ENCODE peak calls at places on chromosomes 6 and 20, in four cellular contexts. L, D, N and S are unnamed samples. For H3K4me1, H3K27me3 and H3K36me3, the result is how much of the 10 kb centered on the place peaks cover.

GRCh38 chr6:115901896-115902295 is 158.8 kb downstream of the FRK start:
- DNase-seq in L (no peak), D (no peak), N (no peak), S (no peak)

GRCh38 chr6:157648561-157648960 is 174.5 kb upstream of the SNX9 start:
- DNase-seq in L (no peak), D (peak), N (no peak), S (no peak)

GRCh38 chr20:31691646-31692275 is 30.9 kb downstream of the BCL2L1 start:
- DNase-seq in L (no peak), D (peak), N (no peak), S (no peak)

GRCh38 chr6:107628878-107629277 is 139.0 kb downstream of the SOBP start:
- DNase-seq in L (no peak), D (no peak), N (no peak), S (no peak)

GRCh38 chr6:106693343-106693742 is 64.0 kb downstream of the QRSL1 start:
- DNase-seq in L (no peak), D (no peak), N (no peak), S (no peak)

GRCh38 chr6:125802383-125802782 is 11.6 kb downstream of the NCOA7 start:
- DNase-seq in L (no peak), D (no peak), N (no peak), S (no peak)

GRCh38 chr6:5214570-5215052 is 46.1 kb downstream of the LYRM4 start:
- DNase-seq in L (no peak), D (no peak), N (peak), S (no peak)

GRCh38 chr6:96301023-96301422 is 220.6 kb upstream of the UFL1 start:
- DNase-seq in L (no peak), D (peak), N (no peak), S (no peak)

GRCh38 chr6:88662163-88662580 is 301.2 kb downstream of the RNGTT start:
- DNase-seq in L (no peak), D (no peak), N (no peak), S (no peak)

GRCh38 chr20:53070714-53071392 is 98.7 kb downstream of the TSHZ2 start:
- DNase-seq in L (no peak), D (peak), N (no peak), S (no peak)

GRCh38 chr6:15269619-15270018 is 23.8 kb downstream of the JARID2 start:
- DNase-seq in L (no peak), D (no peak), N (no peak), S (no peak)
- H3K4me1 ChIP-seq in L (under half), D (under half), N (under half), S (under half)

DNA sequence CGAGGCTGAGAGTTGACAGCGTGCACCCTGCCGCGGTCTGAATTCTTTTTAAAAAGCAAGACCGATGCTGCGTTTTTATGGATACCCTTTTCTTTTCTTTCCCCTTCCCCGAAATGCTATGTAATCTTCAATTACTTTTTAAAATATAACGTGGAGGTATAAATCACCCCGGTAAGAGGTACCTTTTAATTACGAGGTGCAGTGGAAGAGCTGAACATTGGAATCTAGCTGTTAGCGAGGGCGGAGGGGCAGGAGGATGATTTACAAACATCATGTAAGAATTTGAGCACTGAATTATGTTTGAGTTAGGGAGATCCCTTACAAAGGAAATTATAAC is 1.2 kb downstream of the EYA2 start:
- DNase-seq in L (no peak), D (no peak), N (no peak), S (no peak)
- H3K27me3 ChIP-seq in L (under half), D (under half), N (under half), S (under half)

DNA sequence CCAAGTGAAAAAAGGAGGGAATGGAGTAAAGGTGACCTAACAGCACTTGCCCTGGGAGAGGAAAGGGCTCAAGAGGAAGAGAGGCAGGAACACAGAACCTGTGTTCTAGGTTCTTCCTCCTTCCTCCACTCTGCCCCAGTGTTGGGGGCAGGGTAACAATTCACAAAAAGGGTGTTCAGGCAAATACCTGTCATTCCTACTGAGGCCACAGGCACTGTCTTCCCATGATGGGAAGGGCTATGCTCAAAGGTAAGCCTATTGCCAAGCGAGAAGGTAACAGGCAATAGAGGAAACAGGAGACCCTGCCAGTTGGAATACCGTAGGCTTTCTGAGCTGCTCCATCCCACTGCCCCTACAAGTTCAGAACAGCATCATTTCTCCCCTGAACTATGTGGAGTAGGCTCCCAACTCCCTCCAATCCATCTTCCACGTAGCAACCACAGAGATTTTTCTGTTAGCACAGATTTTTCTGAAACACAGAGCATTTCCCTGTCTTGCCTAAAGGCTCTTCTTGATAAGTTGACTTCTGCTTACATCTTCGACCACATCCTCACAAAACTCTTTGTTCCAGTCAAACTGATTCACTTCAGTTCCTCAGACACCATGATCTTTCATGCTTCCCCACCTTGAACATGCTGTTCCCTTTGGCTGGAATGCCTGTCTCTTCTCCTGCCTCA is 2.7 kb downstream of the AGPAT1 start:
- DNase-seq in L (no peak), D (no peak), N (no peak), S (no peak)
- H3K36me3 ChIP-seq in L (under half), D (under half), N (under half), S (under half)

GRCh38 chr6:24908555-24908954 is 27.2 kb downstream of the RIPOR2 start:
- DNase-seq in L (no peak), D (no peak), N (no peak), S (no peak)

GRCh38 chr6:24905485-24905884 is 30.3 kb downstream of the RIPOR2 start:
- DNase-seq in L (no peak), D (no peak), N (no peak), S (no peak)

GRCh38 chr6:24903681-24904080 is 32.1 kb downstream of the RIPOR2 start:
- DNase-seq in L (no peak), D (no peak), N (no peak), S (no peak)

GRCh38 chr6:24907959-24908358 is 27.8 kb downstream of the RIPOR2 start:
- DNase-seq in L (no peak), D (no peak), N (no peak), S (no peak)

DNA sequence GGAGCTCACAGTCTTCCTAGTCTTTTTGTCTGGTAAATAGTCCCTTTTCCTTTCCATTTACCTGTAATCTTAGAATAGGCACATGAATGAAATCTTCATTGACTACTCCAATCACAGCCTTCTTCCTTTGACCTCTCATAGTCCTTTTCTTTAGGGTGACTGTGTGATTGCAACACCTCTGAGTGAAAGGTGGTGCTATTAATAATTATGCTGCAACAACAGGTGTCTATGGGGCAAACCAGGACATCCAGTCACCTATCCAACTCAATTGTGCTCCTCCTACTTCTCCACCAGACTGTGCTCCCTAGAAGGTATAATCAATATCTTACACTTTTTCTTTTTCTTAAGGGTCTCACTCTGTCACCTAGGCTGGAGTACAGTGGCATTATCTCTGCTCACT is 29.4 kb downstream of the RIPOR2 start:
- DNase-seq in L (no peak), D (no peak), N (no peak), S (no peak)
- H3K4me1 ChIP-seq in L (under half), D (under half), N (under half), S (half or more)

GRCh38 chr20:37450344-37450743 is 70.7 kb upstream of the NNAT start:
- DNase-seq in L (no peak), D (no peak), N (no peak), S (no peak)
- H3K27me3 ChIP-seq in L (under half), D (under half), N (under half), S (under half)

GRCh38 chr6:75656479-75656878 is 54.8 kb downstream of the SENP6 start:
- DNase-seq in L (no peak), D (no peak), N (no peak), S (no peak)
- H3K36me3 ChIP-seq in L (under half), D (under half), N (half or more), S (under half)